ENCODE peak calls at places on chromosomes 12 and 14, in four cellular contexts. R is stomach, U is heart right ventricle, H is body of pancreas. C is an unnamed sample.
A peak's percentile ranks its signal among the peaks of the same experiment; 100 is the strongest.

GRCh38 chr14:90111895-90112534 is 50.2 kb downstream of the KCNK13 start:
- DNase-seq in R (no peak), U (no peak), H (no peak), C (peak; percentile 75)

GRCh38 chr12:82740129-82741000 is 53.7 kb downstream of the TMTC2 start:
- DNase-seq in H (no peak), U (no peak), R (no peak), C (peak; percentile 79)

GRCh38 chr12:52817003-52817698 is 3.2 kb upstream of the KRT4 start:
- DNase-seq in R (no peak), U (no peak), H (no peak), C (no peak)

GRCh38 chr12:20262131-20262530 is 106.2 kb upstream of the PDE3A start:
- DNase-seq in U (no peak), H (no peak), R (no peak), C (no peak)

GRCh38 chr14:92677955-92678354 is 70.5 kb downstream of the LGMN start:
- DNase-seq in U (no peak), R (no peak), H (no peak), C (no peak)

GRCh38 chr12:126338031-126338441 is 1272.8 kb downstream of the AACS start:
- DNase-seq in U (no peak), H (no peak), R (no peak), C (no peak)

GRCh38 chr12:23484238-23484637 is 465.2 kb downstream of the SOX5 start:
- DNase-seq in U (no peak), R (no peak), H (no peak), C (no peak)

GRCh38 chr12:87163122-87163521 is 866.1 kb downstream of the C12orf50 start:
- DNase-seq in U (no peak), H (no peak), R (no peak), C (no peak)

GRCh38 chr12:45276154-45276553 is 60.3 kb downstream of the ANO6 start:
- DNase-seq in H (no peak), U (no peak), R (no peak), C (no peak)
- H3K4me1 ChIP-seq in H (peaks cover 19% of the 10 kb centered on the region), U (peaks cover 65% of the 10 kb centered on the region), R (peaks cover 25% of the 10 kb centered on the region), C (peaks cover 21% of the 10 kb centered on the region)

GRCh38 chr12:49568442-49568776 is 467 bp upstream of the MCRS1 start:
- DNase-seq in H (no peak), U (no peak), R (no peak), C (no peak)

GRCh38 chr12:49567302-49567610 is 686 bp downstream of the MCRS1 start:
- DNase-seq in H (no peak), U (no peak), R (no peak), C (no peak)

GRCh38 chr12:49566361-49566760 is 1.6 kb downstream of the MCRS1 start:
- DNase-seq in R (no peak), U (no peak), H (no peak), C (no peak)

GRCh38 chr12:49565956-49566265 is 2.0 kb downstream of the MCRS1 start:
- DNase-seq in U (no peak), H (no peak), R (no peak), C (no peak)

GRCh38 chr12:49567611-49568441 is at the start of gene MCRS1:
- DNase-seq in R (peak; percentile 92), H (peak; percentile 93), U (peak; percentile 86), C (peak; percentile 87)
- H3K4me1 ChIP-seq in R (peaks cover 46% of the 10 kb centered on the region), H (peaks cover 25% of the 10 kb centered on the region), U (peaks cover 57% of the 10 kb centered on the region), C (no peaks in the 10 kb centered on the region)

DNA sequence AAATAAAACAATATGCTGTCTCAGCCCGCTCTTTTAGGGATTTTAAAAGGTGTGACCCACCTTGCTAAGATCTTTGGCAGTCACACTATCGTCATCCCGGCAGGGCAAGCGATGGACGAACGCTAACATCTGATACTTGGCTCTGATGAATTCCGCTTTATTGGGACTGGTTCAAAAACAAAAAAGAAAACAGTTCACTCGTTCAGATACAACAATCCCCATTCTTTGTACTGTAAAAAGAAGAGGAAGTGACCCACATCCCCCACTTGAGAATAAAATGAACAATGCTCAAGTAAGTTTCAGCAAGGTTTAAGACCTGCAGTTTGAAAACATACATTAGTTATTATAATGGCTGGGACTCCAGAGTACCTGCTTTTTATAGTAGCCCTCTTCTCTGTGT is 7.3 kb downstream of the GIT2 start:
- DNase-seq in R (no peak), U (no peak), H (no peak), C (no peak)
- H3K4me1 ChIP-seq in R (peaks cover 51% of the 10 kb centered on the region), U (peaks cover 49% of the 10 kb centered on the region), H (peaks cover 19% of the 10 kb centered on the region), C (peaks cover 1% of the 10 kb centered on the region)

DNA sequence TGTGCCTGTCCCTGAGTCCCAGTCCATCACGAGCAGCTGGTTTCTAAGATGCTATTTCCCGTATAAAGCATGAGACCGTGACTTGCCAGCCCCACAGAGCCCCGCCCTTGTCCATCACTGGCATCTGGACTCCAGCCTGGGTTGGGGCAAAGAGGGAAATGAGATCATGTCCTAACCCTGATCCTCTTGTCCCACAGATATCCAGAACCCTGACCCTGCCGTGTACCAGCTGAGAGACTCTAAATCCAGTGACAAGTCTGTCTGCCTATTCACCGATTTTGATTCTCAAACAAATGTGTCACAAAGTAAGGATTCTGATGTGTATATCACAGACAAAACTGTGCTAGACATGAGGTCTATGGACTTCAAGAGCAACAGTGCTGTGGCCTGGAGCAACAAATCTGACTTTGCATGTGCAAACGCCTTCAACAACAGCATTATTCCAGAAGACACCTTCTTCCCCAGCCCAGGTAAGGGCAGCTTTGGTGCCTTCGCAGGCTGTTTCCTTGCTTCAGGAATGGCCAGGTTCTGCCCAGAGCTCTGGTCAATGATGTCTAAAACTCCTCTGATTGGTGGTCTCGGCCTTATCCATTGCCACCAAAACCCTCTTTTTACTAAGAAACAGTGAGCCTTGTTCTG is 41.6 kb downstream of the DAD1 start:
- DNase-seq in R (no peak), H (no peak), U (no peak), C (no peak)
- H3K4me1 ChIP-seq in R (peaks cover 37% of the 10 kb centered on the region), H (peaks cover 14% of the 10 kb centered on the region), U (peaks cover 50% of the 10 kb centered on the region), C (peaks cover 17% of the 10 kb centered on the region)

GRCh38 chr12:57892232-57892987 is 45.9 kb upstream of the CTDSP2 start:
- DNase-seq in U (no peak), R (no peak), H (no peak), C (no peak)
- H3K4me1 ChIP-seq in U (peaks cover 98% of the 10 kb centered on the region), R (peaks cover 94% of the 10 kb centered on the region), H (peaks cover 53% of the 10 kb centered on the region), C (peaks cover 52% of the 10 kb centered on the region)